ENCODE peak calls at places on chromosomes 6 and 20, in four cellular contexts. M is astrocyte, J is endothelial cell of umbilical vein, B is PC-3. F is an unnamed sample. For H4K20me1, the result is how much of the 10 kb centered on the place peaks cover.

GRCh38 chr20:38245753-38246152 is 14.8 kb downstream of the KIAA1755 start:
- DNase-seq in M (no peak), J (no peak), B (no peak), F (no peak)

GRCh38 chr20:41165001-41165882 is 27.9 kb downstream of the PLCG1 start:
- DNase-seq in M (no peak), J (no peak), B (no peak), F (no peak)

GRCh38 chr20:8829232-8829631 is 239.7 kb upstream of the PLCB4 start:
- DNase-seq in M (no peak), J (no peak), B (peak), F (no peak)

GRCh38 chr6:145602927-145603326 is 132.4 kb downstream of the EPM2A start:
- DNase-seq in M (no peak), J (no peak), B (no peak), F (no peak)

GRCh38 chr6:105591053-105591452 is 188.2 kb upstream of the PREP start:
- DNase-seq in M (peak), J (no peak), B (peak), F (no peak)

GRCh38 chr20:2273634-2274302 is 22.0 kb upstream of the TGM3 start:
- DNase-seq in M (no peak), J (no peak), B (no peak), F (no peak)

GRCh38 chr20:20894280-20894679 is 181.8 kb upstream of the RALGAPA2 start:
- DNase-seq in M (no peak), J (no peak), B (no peak), F (no peak)

GRCh38 chr6:109039795-109040194 is 54.9 kb downstream of the SESN1 start:
- DNase-seq in M (no peak), J (no peak), B (no peak), F (no peak)

GRCh38 chr20:11411765-11412164 is 505.9 kb upstream of the BTBD3 start:
- DNase-seq in M (no peak), J (no peak), B (no peak), F (no peak)

GRCh38 chr6:44117397-44118128 is 9.7 kb downstream of the MRPL14 start:
- DNase-seq in M (peak), J (no peak), B (peak), F (no peak)
- H4K20me1 ChIP-seq in M (half or more), J (under half), B (under half), F (under half)

GRCh38 chr6:112017760-112018537 is 36.0 kb upstream of the CCN6 start:
- DNase-seq in M (no peak), J (no peak), B (no peak), F (no peak)
- H3K9ac ChIP-seq in M (no peak), J (no peak), B (peak), F (no peak)

GRCh38 chr20:43827940-43828562 is 86.6 kb upstream of the TOX2 start:
- DNase-seq in M (no peak), J (no peak), B (no peak), F (no peak)
- H4K20me1 ChIP-seq in M (under half), J (under half), B (under half), F (under half)

GRCh38 chr6:39756582-39756981 is 31.4 kb upstream of the KIF6 start:
- DNase-seq in M (no peak), J (no peak), B (no peak), F (no peak)
- H3K9ac ChIP-seq in M (no peak), J (no peak), B (no peak), F (no peak)

GRCh38 chr20:62898093-62898964 is 28.0 kb downstream of the DIDO1 start:
- DNase-seq in M (no peak), J (no peak), B (no peak), F (no peak)

GRCh38 chr20:62894261-62894660 is 32.0 kb downstream of the DIDO1 start:
- DNase-seq in M (no peak), J (no peak), B (no peak), F (no peak)

GRCh38 chr20:62895539-62895938 is 30.8 kb downstream of the DIDO1 start:
- DNase-seq in M (no peak), J (no peak), B (no peak), F (no peak)

GRCh38 chr20:62897666-62898065 is 28.6 kb downstream of the DIDO1 start:
- DNase-seq in M (no peak), J (no peak), B (no peak), F (no peak)

GRCh38 chr20:62896526-62896925 is 29.8 kb downstream of the DIDO1 start:
- DNase-seq in M (no peak), J (no peak), B (no peak), F (no peak)
- H4K20me1 ChIP-seq in M (half or more), J (under half), B (under half), F (under half)

GRCh38 chr6:129029778-129030177 is 146.8 kb downstream of the LAMA2 start:
- DNase-seq in M (no peak), J (no peak), B (no peak), F (no peak)

GRCh38 chr6:129030231-129030630 is 147.3 kb downstream of the LAMA2 start:
- DNase-seq in M (no peak), J (no peak), B (no peak), F (no peak)

GRCh38 chr6:129033173-129033572 is 150.2 kb downstream of the LAMA2 start:
- DNase-seq in M (no peak), J (no peak), B (no peak), F (no peak)

GRCh38 chr6:129031051-129031599 is 148.2 kb downstream of the LAMA2 start:
- DNase-seq in M (peak), J (no peak), B (peak), F (peak)

GRCh38 chr6:129032602-129033001 is 149.7 kb downstream of the LAMA2 start:
- DNase-seq in M (no peak), J (no peak), B (no peak), F (peak)
- H3K9ac ChIP-seq in M (no peak), J (no peak), B (no peak), F (no peak)

DNA sequence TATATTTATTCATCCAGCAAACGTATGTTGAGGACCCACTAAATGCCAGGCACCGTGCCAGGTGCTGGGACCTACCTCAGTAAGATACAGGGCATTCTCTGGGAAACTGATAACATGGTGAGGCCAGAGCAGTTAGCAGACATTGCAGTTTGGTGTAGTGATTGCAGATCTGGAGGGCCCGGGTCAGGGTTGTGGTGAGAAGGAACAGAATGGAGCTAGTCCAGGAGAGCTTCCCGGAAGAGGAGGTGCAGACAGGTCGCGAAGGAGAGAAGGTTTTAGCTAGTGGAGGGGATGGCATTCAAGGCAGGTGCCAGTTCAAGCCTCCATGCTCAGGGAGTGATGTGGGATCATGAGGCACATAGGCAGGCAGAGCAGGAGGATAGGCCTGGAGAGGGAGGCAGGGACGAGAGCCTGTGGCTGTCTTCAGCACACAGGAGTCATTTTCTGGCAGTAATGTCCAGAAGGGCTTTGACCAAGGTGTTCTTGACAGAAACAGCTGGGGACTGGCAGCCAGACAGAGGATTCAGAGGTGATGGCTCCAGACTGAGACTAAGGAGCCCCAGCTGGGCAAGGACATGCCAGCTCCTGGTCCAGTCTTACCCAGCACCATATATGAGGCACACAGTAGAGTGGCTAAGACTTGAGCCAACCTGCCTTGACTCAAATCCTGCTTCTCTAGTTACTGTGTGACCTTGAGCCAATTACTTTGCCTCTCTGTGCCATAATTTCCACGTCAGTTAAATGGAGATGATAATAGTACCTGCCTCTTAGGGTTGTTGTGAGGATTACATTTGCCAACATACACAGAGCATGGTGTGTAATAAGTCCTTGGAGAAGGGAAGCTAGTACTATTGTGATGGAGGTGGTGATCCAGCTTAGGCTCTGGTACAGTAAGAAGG is 48.3 kb upstream of the FANCE start:
- DNase-seq in M (no peak), J (no peak), B (no peak), F (no peak)
- H4K20me1 ChIP-seq in M (half or more), J (under half), B (under half), F (under half)

GRCh38 chr6:30829639-30830250 is 54.6 kb upstream of the DDR1 start:
- DNase-seq in M (no peak), J (no peak), B (peak), F (no peak)

GRCh38 chr6:30830438-30830837 is 53.9 kb upstream of the DDR1 start:
- DNase-seq in M (no peak), J (no peak), B (no peak), F (no peak)

GRCh38 chr6:30826961-30827342 is 57.4 kb upstream of the DDR1 start:
- DNase-seq in M (no peak), J (peak), B (peak), F (no peak)

GRCh38 chr6:30828027-30828962 is 56.0 kb upstream of the DDR1 start:
- DNase-seq in M (peak), J (peak), B (peak), F (peak)

GRCh38 chr6:30829016-30829415 is 55.3 kb upstream of the DDR1 start:
- DNase-seq in M (no peak), J (no peak), B (no peak), F (no peak)
- H3K9ac ChIP-seq in M (peak), J (no peak), B (peak), F (no peak)

F was measured in fibroblast of lung.